ENCODE peak calls at places on chromosomes 2 and 18, in six cellular contexts. D is left lobe of liver; J is omental fat pad; Z is stimulated activated memory B cell treated with anti-CD40 and anti-IgM and Interleukin-4, amounts not matched to agents 10 μg/mL and 1 μg/mL and 100 μg/mL, for 72 hours; A is activated T-cell treated with anti-CD3 and anti-CD28 coated beads, Interleukin-2, amount 50 U/mL, for 72 hours; T is naive thymus-derived CD4-positive, alpha-beta T cell. K is an unnamed sample.

GRCh38 chr2:178282075-178282474 is 87.8 kb downstream of the OSBPL6 start:
- ATAC-seq in D (no peak), J (peak; percentile 77), A (no peak), Z (no peak), T (no peak), K (no peak)

GRCh38 chr2:12151716-12152115 is 405.3 kb downstream of the LPIN1 start:
- ATAC-seq in Z (no peak), D (no peak), J (no peak), A (no peak), T (no peak), K (no peak)

GRCh38 chr2:234278556-234279286 is 218.2 kb downstream of the ARL4C start:
- ATAC-seq in J (no peak), D (no peak), A (peak; percentile 83), Z (no peak), T (peak; percentile 81), K (peak; percentile 81)

GRCh38 chr18:55997156-55997561 is 409.2 kb upstream of the TCF4 start:
- ATAC-seq in Z (peak; percentile 79), D (no peak), J (no peak), A (no peak), T (no peak), K (no peak)

GRCh38 chr2:112006076-112006410 is 49.0 kb upstream of the TMEM87B start:
- ATAC-seq in T (peak; percentile 41), J (no peak), Z (no peak), A (no peak), D (peak; percentile 15), K (no peak)

GRCh38 chr2:234468503-234468902 is 28.4 kb downstream of the ARL4C start:
- ATAC-seq in T (no peak), Z (no peak), D (no peak), A (no peak), J (no peak), K (no peak)

GRCh38 chr2:62698653-62699052 is 6.9 kb upstream of the EHBP1 start:
- ATAC-seq in D (peak; percentile 91), Z (no peak), T (no peak), J (peak; percentile 51), A (no peak), K (no peak)

GRCh38 chr2:202161106-202161836 is 77.1 kb downstream of the SUMO1 start:
- ATAC-seq in T (no peak), J (no peak), D (no peak), Z (no peak), A (peak; percentile 72), K (peak; percentile 21)

GRCh38 chr2:238243496-238244076 is 3.7 kb upstream of the HES6 start:
- ATAC-seq in J (no peak), Z (no peak), A (no peak), T (no peak), D (no peak), K (no peak)

GRCh38 chr18:39389800-39390379 is 1824.3 kb upstream of the CELF4 start:
- ATAC-seq in D (no peak), J (no peak), Z (no peak), T (no peak), A (no peak), K (no peak)

GRCh38 chr18:32277492-32277988 is 87.7 kb downstream of the MEP1B start:
- ATAC-seq in D (no peak), Z (no peak), A (no peak), J (no peak), T (no peak), K (no peak)

GRCh38 chr2:219125225-219125885 is 35.3 kb downstream of the NHEJ1 start:
- ATAC-seq in Z (no peak), D (peak; percentile 86), T (peak; percentile 20), A (peak; percentile 72), J (peak; percentile 56), K (peak; percentile 97)

GRCh38 chr2:24253303-24253919 is 78.6 kb downstream of the FAM228A start:
- ATAC-seq in T (no peak), D (no peak), Z (no peak), J (no peak), A (no peak), K (no peak)

GRCh38 chr2:237625216-237625705 is 2.1 kb upstream of the LRRFIP1 start:
- ATAC-seq in Z (no peak), T (peak; percentile 59), J (no peak), A (no peak), D (peak; percentile 2), K (no peak)

GRCh38 chr2:158131919-158132566 is 30.4 kb downstream of the UPP2 start:
- ATAC-seq in A (no peak), D (peak; percentile 72), Z (no peak), T (no peak), J (no peak), K (no peak)

GRCh38 chr2:58039170-58039611 is 7.4 kb upstream of the VRK2 start:
- ATAC-seq in Z (peak; percentile 62), J (peak; percentile 55), A (no peak), T (no peak), D (no peak), K (no peak)

GRCh38 chr18:1585881-1586488 is 681.3 kb downstream of the ADCYAP1 start:
- ATAC-seq in J (peak; percentile 66), D (peak; percentile 83), A (no peak), T (peak; percentile 37), Z (peak; percentile 51), K (no peak)

GRCh38 chr2:2175381-2176090 is 155.5 kb downstream of the MYT1L start:
- ATAC-seq in A (no peak), Z (no peak), D (no peak), T (no peak), J (no peak), K (no peak)

GRCh38 chr2:202700075-202700901 is 65.5 kb downstream of the FAM117B start:
- ATAC-seq in J (no peak), Z (no peak), D (no peak), A (peak; percentile 84), T (peak; percentile 57), K (peak; percentile 60)

GRCh38 chr2:121727332-121727731 is 9.3 kb downstream of the NIFK start:
- ATAC-seq in T (no peak), Z (no peak), A (no peak), J (no peak), D (no peak), K (no peak)

GRCh38 chr18:59985289-59985688 is 85.5 kb downstream of the PMAIP1 start:
- ATAC-seq in A (no peak), Z (no peak), T (no peak), D (no peak), J (no peak), K (no peak)

GRCh38 chr2:105809723-105810122 is 65.0 kb downstream of the NCK2 start:
- ATAC-seq in Z (no peak), A (no peak), T (no peak), J (no peak), D (no peak), K (no peak)

GRCh38 chr2:222854773-222855700 is 5.8 kb upstream of the ACSL3 start:
- ATAC-seq in T (no peak), A (no peak), J (no peak), Z (no peak), D (no peak), K (no peak)

GRCh38 chr2:231691251-231691772 is 17.0 kb upstream of the PTMA start:
- ATAC-seq in T (no peak), Z (no peak), J (no peak), D (no peak), A (no peak), K (no peak)

K was measured in activated T-helper 17 cell treated with anti-CD3 and anti-CD28 coated beads, Interleukin-2, amount 50 U/mL, for 72 hours.